ENCODE peak calls at places on chromosomes 12 and 14, in eight cellular contexts. Y is foreskin keratinocyte; T is fibroblast of pulmonary artery; D is stimulated activated CD4-positive, alpha-beta T cell treated with anti-CD3 and anti-CD28 coated beads, Interleukin-2, amount 100 ng/mL, for 48 hours; N is colonic mucosa; X is activated T-cell treated with anti-CD3 and anti-CD28 coated beads for 48 hours; J is posterior vena cava; S is activated CD4-positive, alpha-beta T cell treated with anti-CD3 and anti-CD28 coated beads, Interleukin-2, amount 10 ng/mL, durations not matched to agents 7 days and 5 days. A is an unnamed sample.

GRCh38 chr12:94561943-94562411 is 88.4 kb downstream of the TMCC3 start:
- DNase-seq in Y (peak; percentile 58), T (no peak), D (no peak), N (no peak), X (no peak), J (peak; percentile 67), S (no peak), A (no peak)

GRCh38 chr12:69900720-69901131 is 75.7 kb downstream of the MYRFL start:
- DNase-seq in Y (no peak), T (peak; percentile 80), D (peak; percentile 69), N (peak; percentile 91), X (peak; percentile 36), J (no peak), S (peak; percentile 76), A (no peak)

GRCh38 chr14:88322505-88323085 is 474 bp downstream of the KCNK10 start:
- DNase-seq in Y (no peak), T (no peak), D (no peak), N (no peak), X (no peak), J (no peak), S (no peak), A (no peak)

GRCh38 chr12:132558861-132559623 is 51.3 kb downstream of the LRCOL1 start:
- DNase-seq in Y (no peak), T (no peak), D (no peak), N (no peak), X (no peak), J (no peak), S (peak; percentile 29), A (no peak)

GRCh38 chr14:104119119-104119699 is 19.2 kb upstream of the KIF26A start:
- DNase-seq in Y (no peak), T (no peak), D (no peak), N (peak; percentile 18), X (no peak), J (peak; percentile 43), S (no peak), A (no peak)

GRCh38 chr12:101172316-101172715 is 37.7 kb downstream of the SLC5A8 start:
- DNase-seq in Y (no peak), T (no peak), D (no peak), N (peak; percentile 23), X (no peak), J (no peak), S (no peak), A (no peak)

GRCh38 chr12:45644521-45644920 is 85.0 kb upstream of the ARID2 start:
- DNase-seq in Y (peak; percentile 81), T (peak; percentile 75), D (no peak), N (no peak), X (no peak), J (no peak), S (peak; percentile 12), A (no peak)

GRCh38 chr14:54487771-54488170 is 1.0 kb downstream of the GMFB start:
- DNase-seq in Y (peak; percentile 16), T (peak; percentile 64), D (no peak), N (no peak), X (no peak), J (no peak), S (no peak), A (no peak)

GRCh38 chr12:100401660-100402059 is 44.8 kb downstream of the SLC17A8 start:
- DNase-seq in Y (peak; percentile 49), T (peak; percentile 54), D (no peak), N (no peak), X (no peak), J (no peak), S (no peak), A (no peak)

GRCh38 chr12:89472508-89472907 is 52.1 kb downstream of the GALNT4 start:
- DNase-seq in Y (no peak), T (peak; percentile 47), D (no peak), N (no peak), X (no peak), J (no peak), S (no peak), A (no peak)

GRCh38 chr12:113473942-113474341 is 2.3 kb upstream of the LHX5 start:
- DNase-seq in Y (no peak), T (no peak), D (no peak), N (no peak), X (no peak), J (no peak), S (no peak), A (no peak)

GRCh38 chr14:95516554-95517209 is at the start of gene SYNE3:
- DNase-seq in Y (no peak), T (no peak), D (no peak), N (peak; percentile 78), X (no peak), J (peak; percentile 91), S (peak; percentile 57), A (peak; percentile 71)

GRCh38 chr14:100384819-100385813 is 62.0 kb downstream of the SLC25A47 start:
- DNase-seq in Y (peak; percentile 12), T (peak; percentile 84), D (no peak), N (no peak), X (no peak), J (no peak), S (no peak), A (no peak)

GRCh38 chr14:87522575-87522974 is 470.4 kb downstream of the GALC start:
- DNase-seq in Y (peak; percentile 62), T (no peak), D (no peak), N (no peak), X (no peak), J (no peak), S (no peak), A (no peak)

GRCh38 chr12:1806301-1807106 is 13.9 kb upstream of the LRTM2 start:
- DNase-seq in Y (no peak), T (no peak), D (no peak), N (no peak), X (no peak), J (peak; percentile 66), S (no peak), A (no peak)

GRCh38 chr14:93343797-93344196 is 3.2 kb upstream of the COX8C start:
- DNase-seq in Y (no peak), T (no peak), D (no peak), N (no peak), X (no peak), J (no peak), S (no peak), A (no peak)

A was measured in GM12891.